ENCODE peak calls at places on chromosomes 4 and X, in ten cellular contexts. One of them, this sample, is unnamed.

GRCh38 chr4:37970702-37971101 is 10.5 kb downstream of the PTTG2 start:
- DNase-seq in trophoblast cell: no peak
- DNase-seq in fibroblast of lung: peak; percentile 75
- DNase-seq in tibial nerve: no peak
- DNase-seq in thoracic aorta: peak; percentile 52
- DNase-seq in CD4-positive, alpha-beta T cell: peak; percentile 19
- DNase-seq in caudate nucleus: no peak
- DNase-seq in hepatocyte: no peak
- DNase-seq in neural progenitor cell: no peak
- DNase-seq in A549: peak; percentile 26
- DNase-seq in this sample: peak; percentile 66

GRCh38 chr4:168844261-168845039 is 165.6 kb downstream of the CBR4 start:
- DNase-seq in neural progenitor cell: no peak
- DNase-seq in tibial nerve: no peak
- DNase-seq in CD4-positive, alpha-beta T cell: no peak
- DNase-seq in caudate nucleus: no peak
- DNase-seq in thoracic aorta: no peak
- DNase-seq in A549: no peak
- DNase-seq in trophoblast cell: no peak
- DNase-seq in fibroblast of lung: peak; percentile 72
- DNase-seq in hepatocyte: no peak
- DNase-seq in this sample: peak; percentile 67

GRCh38 chr4:26911254-26911653 is 50.6 kb downstream of the STIM2 start:
- DNase-seq in CD4-positive, alpha-beta T cell: no peak
- DNase-seq in A549: no peak
- DNase-seq in neural progenitor cell: no peak
- DNase-seq in hepatocyte: no peak
- DNase-seq in caudate nucleus: no peak
- DNase-seq in trophoblast cell: no peak
- DNase-seq in thoracic aorta: no peak
- DNase-seq in tibial nerve: no peak
- DNase-seq in fibroblast of lung: no peak
- DNase-seq in this sample: no peak

GRCh38 chrX:19852014-19853005 is 35.1 kb downstream of the SH3KBP1 start:
- DNase-seq in caudate nucleus: no peak
- DNase-seq in CD4-positive, alpha-beta T cell: no peak
- DNase-seq in hepatocyte: no peak
- DNase-seq in A549: no peak
- DNase-seq in tibial nerve: no peak
- DNase-seq in thoracic aorta: no peak
- DNase-seq in neural progenitor cell: no peak
- DNase-seq in trophoblast cell: peak; percentile 41
- DNase-seq in fibroblast of lung: peak; percentile 85
- DNase-seq in this sample: peak; percentile 80

GRCh38 chrX:24026403-24026801 is 584 bp downstream of the KLHL15 start:
- DNase-seq in neural progenitor cell: peak; percentile 23
- DNase-seq in caudate nucleus: no peak
- DNase-seq in thoracic aorta: no peak
- DNase-seq in fibroblast of lung: no peak
- DNase-seq in hepatocyte: peak; percentile 41
- DNase-seq in tibial nerve: no peak
- DNase-seq in CD4-positive, alpha-beta T cell: no peak
- DNase-seq in trophoblast cell: no peak
- DNase-seq in A549: peak; percentile 40
- DNase-seq in this sample: no peak

GRCh38 chr4:3168029-3168428 is 80.9 kb upstream of the MSANTD1 start:
- DNase-seq in A549: no peak
- DNase-seq in caudate nucleus: no peak
- DNase-seq in hepatocyte: no peak
- DNase-seq in thoracic aorta: no peak
- DNase-seq in fibroblast of lung: peak; percentile 56
- DNase-seq in CD4-positive, alpha-beta T cell: no peak
- DNase-seq in neural progenitor cell: no peak
- DNase-seq in tibial nerve: no peak
- DNase-seq in trophoblast cell: no peak
- DNase-seq in this sample: peak; percentile 45

GRCh38 chr4:156983366-156983765 is 11.8 kb upstream of the PDGFC start:
- DNase-seq in fibroblast of lung: no peak
- DNase-seq in tibial nerve: no peak
- DNase-seq in A549: peak; percentile 19
- DNase-seq in hepatocyte: no peak
- DNase-seq in thoracic aorta: no peak
- DNase-seq in neural progenitor cell: no peak
- DNase-seq in caudate nucleus: no peak
- DNase-seq in CD4-positive, alpha-beta T cell: no peak
- DNase-seq in trophoblast cell: no peak
- DNase-seq in this sample: peak; percentile 36

GRCh38 chr4:110195561-110196205 is 2.7 kb downstream of the ELOVL6 start:
- DNase-seq in hepatocyte: no peak
- DNase-seq in trophoblast cell: no peak
- DNase-seq in A549: peak; percentile 7
- DNase-seq in caudate nucleus: no peak
- DNase-seq in thoracic aorta: no peak
- DNase-seq in fibroblast of lung: no peak
- DNase-seq in tibial nerve: no peak
- DNase-seq in CD4-positive, alpha-beta T cell: no peak
- DNase-seq in neural progenitor cell: no peak
- DNase-seq in this sample: no peak

GRCh38 chr4:57591073-57591472 is 480.9 kb upstream of the IGFBP7 start:
- DNase-seq in hepatocyte: no peak
- DNase-seq in thoracic aorta: no peak
- DNase-seq in tibial nerve: no peak
- DNase-seq in A549: no peak
- DNase-seq in fibroblast of lung: no peak
- DNase-seq in CD4-positive, alpha-beta T cell: no peak
- DNase-seq in neural progenitor cell: no peak
- DNase-seq in caudate nucleus: no peak
- DNase-seq in trophoblast cell: no peak
- DNase-seq in this sample: no peak

GRCh38 chr4:10458190-10458589 is 964 bp upstream of the ZNF518B start:
- DNase-seq in trophoblast cell: no peak
- DNase-seq in neural progenitor cell: peak; percentile 27
- DNase-seq in caudate nucleus: no peak
- DNase-seq in fibroblast of lung: no peak
- DNase-seq in CD4-positive, alpha-beta T cell: no peak
- DNase-seq in thoracic aorta: no peak
- DNase-seq in hepatocyte: peak; percentile 24
- DNase-seq in tibial nerve: no peak
- DNase-seq in A549: no peak
- DNase-seq in this sample: no peak

GRCh38 chr4:6474053-6474568 is 1.7 kb upstream of the PPP2R2C start:
- DNase-seq in A549: peak; percentile 50
- DNase-seq in tibial nerve: no peak
- DNase-seq in fibroblast of lung: no peak
- DNase-seq in caudate nucleus: no peak
- DNase-seq in CD4-positive, alpha-beta T cell: no peak
- DNase-seq in neural progenitor cell: peak; percentile 37
- DNase-seq in hepatocyte: no peak
- DNase-seq in thoracic aorta: no peak
- DNase-seq in trophoblast cell: no peak
- DNase-seq in this sample: no peak

GRCh38 chrX:27555514-27555913 is 34.6 kb upstream of the DCAF8L2 start:
- DNase-seq in thoracic aorta: no peak
- DNase-seq in neural progenitor cell: peak; percentile 65
- DNase-seq in trophoblast cell: no peak
- DNase-seq in tibial nerve: no peak
- DNase-seq in A549: peak; percentile 4
- DNase-seq in hepatocyte: peak; percentile 37
- DNase-seq in CD4-positive, alpha-beta T cell: no peak
- DNase-seq in caudate nucleus: no peak
- DNase-seq in fibroblast of lung: peak; percentile 3
- DNase-seq in this sample: peak; percentile 2

GRCh38 chr4:88745175-88745574 is 47.5 kb upstream of the NAP1L5 start:
- DNase-seq in thoracic aorta: no peak
- DNase-seq in hepatocyte: no peak
- DNase-seq in neural progenitor cell: no peak
- DNase-seq in tibial nerve: no peak
- DNase-seq in trophoblast cell: no peak
- DNase-seq in caudate nucleus: no peak
- DNase-seq in A549: no peak
- DNase-seq in fibroblast of lung: no peak
- DNase-seq in CD4-positive, alpha-beta T cell: no peak
- DNase-seq in this sample: no peak

GRCh38 chrX:17613979-17614572 is 123.2 kb upstream of the SCML1 start:
- DNase-seq in caudate nucleus: no peak
- DNase-seq in hepatocyte: no peak
- DNase-seq in A549: no peak
- DNase-seq in trophoblast cell: no peak
- DNase-seq in fibroblast of lung: peak; percentile 88
- DNase-seq in thoracic aorta: no peak
- DNase-seq in neural progenitor cell: no peak
- DNase-seq in CD4-positive, alpha-beta T cell: no peak
- DNase-seq in tibial nerve: no peak
- DNase-seq in this sample: peak; percentile 84

GRCh38 chr4:7902101-7902553 is 37.5 kb downstream of the AFAP1 start:
- DNase-seq in CD4-positive, alpha-beta T cell: no peak
- DNase-seq in caudate nucleus: no peak
- DNase-seq in hepatocyte: no peak
- DNase-seq in neural progenitor cell: peak; percentile 11
- DNase-seq in tibial nerve: no peak
- DNase-seq in thoracic aorta: no peak
- DNase-seq in trophoblast cell: no peak
- DNase-seq in A549: no peak
- DNase-seq in fibroblast of lung: no peak
- DNase-seq in this sample: no peak

DNA sequence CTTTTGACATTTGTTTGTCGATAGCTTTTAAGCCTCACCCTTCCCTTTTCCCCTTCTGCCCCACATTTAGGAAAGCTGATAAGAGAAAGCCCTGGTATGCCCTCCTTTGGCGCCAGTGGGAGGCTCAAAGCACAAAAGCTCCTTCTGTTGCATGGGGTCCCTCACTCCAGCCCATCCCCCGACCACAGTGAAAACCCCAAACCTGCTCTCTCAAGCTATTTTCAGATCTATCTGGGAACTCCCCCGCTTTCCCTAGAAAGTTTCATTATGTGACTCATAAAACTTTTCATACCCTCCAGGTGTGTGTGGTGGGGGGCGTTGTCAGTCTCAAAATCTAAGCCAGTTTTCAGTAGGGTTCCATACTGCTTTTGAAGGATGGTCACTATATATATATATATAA is 259.0 kb upstream of the PCDH7 start:
- DNase-seq in fibroblast of lung: no peak
- DNase-seq in trophoblast cell: no peak
- DNase-seq in hepatocyte: no peak
- DNase-seq in neural progenitor cell: peak; percentile 51
- DNase-seq in caudate nucleus: no peak
- DNase-seq in thoracic aorta: no peak
- DNase-seq in A549: no peak
- DNase-seq in CD4-positive, alpha-beta T cell: no peak
- DNase-seq in tibial nerve: no peak
- DNase-seq in this sample: no peak
- H3K27ac ChIP-seq in fibroblast of lung: no peak overlapping the region
- H3K27ac ChIP-seq in trophoblast cell: no peak overlapping the region
- H3K27ac ChIP-seq in hepatocyte: peak overlapping the region; percentile 43
- H3K27ac ChIP-seq in neural progenitor cell: no peak overlapping the region
- H3K27ac ChIP-seq in caudate nucleus: no peak overlapping the region
- H3K27ac ChIP-seq in thoracic aorta: no peak overlapping the region
- H3K27ac ChIP-seq in A549: no peak overlapping the region
- H3K27ac ChIP-seq in CD4-positive, alpha-beta T cell: no peak overlapping the region
- H3K27ac ChIP-seq in tibial nerve: no peak overlapping the region
- H3K27ac ChIP-seq in this sample: no peak overlapping the region

GRCh38 chr4:76981649-76982048 is 32.1 kb downstream of the SEPTIN11 start:
- DNase-seq in fibroblast of lung: no peak
- DNase-seq in trophoblast cell: no peak
- DNase-seq in hepatocyte: no peak
- DNase-seq in caudate nucleus: no peak
- DNase-seq in tibial nerve: no peak
- DNase-seq in thoracic aorta: no peak
- DNase-seq in A549: no peak
- DNase-seq in neural progenitor cell: no peak
- DNase-seq in CD4-positive, alpha-beta T cell: no peak
- DNase-seq in this sample: no peak

GRCh38 chr4:76984788-76985211 is 35.2 kb downstream of the SEPTIN11 start:
- DNase-seq in hepatocyte: peak; percentile 88
- DNase-seq in thoracic aorta: peak; percentile 48
- DNase-seq in fibroblast of lung: peak; percentile 100
- DNase-seq in caudate nucleus: no peak
- DNase-seq in neural progenitor cell: peak; percentile 41
- DNase-seq in tibial nerve: peak; percentile 54
- DNase-seq in CD4-positive, alpha-beta T cell: no peak
- DNase-seq in A549: no peak
- DNase-seq in trophoblast cell: peak; percentile 97
- DNase-seq in this sample: peak; percentile 100

GRCh38 chr4:76984127-76984526 is 34.6 kb downstream of the SEPTIN11 start:
- DNase-seq in tibial nerve: no peak
- DNase-seq in trophoblast cell: no peak
- DNase-seq in hepatocyte: no peak
- DNase-seq in neural progenitor cell: no peak
- DNase-seq in fibroblast of lung: peak; percentile 59
- DNase-seq in thoracic aorta: no peak
- DNase-seq in CD4-positive, alpha-beta T cell: no peak
- DNase-seq in A549: no peak
- DNase-seq in caudate nucleus: no peak
- DNase-seq in this sample: peak; percentile 47

GRCh38 chr4:76980280-76980679 is 30.7 kb downstream of the SEPTIN11 start:
- DNase-seq in A549: no peak
- DNase-seq in neural progenitor cell: no peak
- DNase-seq in trophoblast cell: no peak
- DNase-seq in fibroblast of lung: no peak
- DNase-seq in hepatocyte: no peak
- DNase-seq in caudate nucleus: no peak
- DNase-seq in tibial nerve: no peak
- DNase-seq in thoracic aorta: no peak
- DNase-seq in CD4-positive, alpha-beta T cell: no peak
- DNase-seq in this sample: no peak

GRCh38 chr4:76982638-76983579 is 33.4 kb downstream of the SEPTIN11 start:
- DNase-seq in tibial nerve: no peak
- DNase-seq in CD4-positive, alpha-beta T cell: no peak
- DNase-seq in trophoblast cell: peak; percentile 42
- DNase-seq in fibroblast of lung: peak; percentile 64
- DNase-seq in caudate nucleus: no peak
- DNase-seq in thoracic aorta: no peak
- DNase-seq in neural progenitor cell: no peak
- DNase-seq in hepatocyte: no peak
- DNase-seq in A549: peak; percentile 4
- DNase-seq in this sample: peak; percentile 56
- H3K27ac ChIP-seq in tibial nerve: peak overlapping the region; percentile 85
- H3K27ac ChIP-seq in CD4-positive, alpha-beta T cell: no peak overlapping the region
- H3K27ac ChIP-seq in trophoblast cell: peak overlapping the region; percentile 20
- H3K27ac ChIP-seq in fibroblast of lung: peak overlapping the region; percentile 94
- H3K27ac ChIP-seq in caudate nucleus: no peak overlapping the region
- H3K27ac ChIP-seq in thoracic aorta: no peak overlapping the region
- H3K27ac ChIP-seq in neural progenitor cell: no peak overlapping the region
- H3K27ac ChIP-seq in hepatocyte: peak overlapping the region; percentile 91
- H3K27ac ChIP-seq in A549: no peak overlapping the region
- H3K27ac ChIP-seq in this sample: peak overlapping the region; percentile 61

GRCh38 chr4:126271266-126271665 is 956.5 kb downstream of the FAT4 start:
- DNase-seq in A549: no peak
- DNase-seq in caudate nucleus: no peak
- DNase-seq in hepatocyte: no peak
- DNase-seq in thoracic aorta: no peak
- DNase-seq in tibial nerve: no peak
- DNase-seq in neural progenitor cell: no peak
- DNase-seq in CD4-positive, alpha-beta T cell: no peak
- DNase-seq in trophoblast cell: peak; percentile 71
- DNase-seq in fibroblast of lung: peak; percentile 20
- DNase-seq in this sample: no peak
- H3K27ac ChIP-seq in A549: no peak overlapping the region
- H3K27ac ChIP-seq in caudate nucleus: no peak overlapping the region
- H3K27ac ChIP-seq in hepatocyte: no peak overlapping the region
- H3K27ac ChIP-seq in thoracic aorta: no peak overlapping the region
- H3K27ac ChIP-seq in tibial nerve: no peak overlapping the region
- H3K27ac ChIP-seq in neural progenitor cell: no peak overlapping the region
- H3K27ac ChIP-seq in CD4-positive, alpha-beta T cell: no peak overlapping the region
- H3K27ac ChIP-seq in trophoblast cell: peak overlapping the region; percentile 84
- H3K27ac ChIP-seq in fibroblast of lung: no peak overlapping the region
- H3K27ac ChIP-seq in this sample: no peak overlapping the region

GRCh38 chr4:134345249-134345648 is 143.7 kb upstream of the PABPC4L start:
- DNase-seq in hepatocyte: no peak
- DNase-seq in neural progenitor cell: no peak
- DNase-seq in trophoblast cell: no peak
- DNase-seq in CD4-positive, alpha-beta T cell: no peak
- DNase-seq in fibroblast of lung: peak; percentile 0
- DNase-seq in tibial nerve: no peak
- DNase-seq in caudate nucleus: no peak
- DNase-seq in A549: no peak
- DNase-seq in thoracic aorta: no peak
- DNase-seq in this sample: no peak
- H3K27ac ChIP-seq in hepatocyte: no peak overlapping the region
- H3K27ac ChIP-seq in neural progenitor cell: no peak overlapping the region
- H3K27ac ChIP-seq in trophoblast cell: no peak overlapping the region
- H3K27ac ChIP-seq in CD4-positive, alpha-beta T cell: no peak overlapping the region
- H3K27ac ChIP-seq in fibroblast of lung: no peak overlapping the region
- H3K27ac ChIP-seq in tibial nerve: no peak overlapping the region
- H3K27ac ChIP-seq in caudate nucleus: no peak overlapping the region
- H3K27ac ChIP-seq in A549: no peak overlapping the region
- H3K27ac ChIP-seq in thoracic aorta: no peak overlapping the region
- H3K27ac ChIP-seq in this sample: no peak overlapping the region

This sample was measured in astrocyte.